ENCODE peak calls at places on chromosomes 3 and 15, in four cellular contexts. F is A549; C is CD8-positive, alpha-beta memory T cell; K is PC-9. B is an unnamed sample. For H3K4me1, the result is how much of the 10 kb centered on the place peaks cover.

GRCh38 chr3:43048470-43048869 is 57.4 kb downstream of the POMGNT2 start:
- DNase-seq in C (no peak), K (no peak), F (no peak), B (no peak)

GRCh38 chr15:31402511-31403056 is 75.9 kb downstream of the KLF13 start:
- DNase-seq in K (no peak), F (no peak), C (no peak), B (peak)

GRCh38 chr15:71443538-71443937 is 328.3 kb downstream of the THSD4 start:
- DNase-seq in K (no peak), F (peak), C (no peak), B (no peak)

GRCh38 chr15:23532019-23532418 is 33.5 kb upstream of the MKRN3 start:
- DNase-seq in K (peak), F (no peak), C (no peak), B (no peak)

GRCh38 chr15:52682200-52682599 is 3.0 kb upstream of the ATOSA start:
- DNase-seq in C (no peak), K (no peak), F (no peak), B (no peak)

GRCh38 chr3:89107461-89108035 is at the start of gene EPHA3:
- DNase-seq in C (no peak), K (no peak), F (peak), B (peak)

GRCh38 chr3:168546707-168547106 is 451.0 kb upstream of the GOLIM4 start:
- DNase-seq in C (no peak), F (no peak), K (no peak), B (no peak)

GRCh38 chr15:52394020-52394608 is 98.5 kb upstream of the MYO5C start:
- DNase-seq in C (no peak), F (no peak), K (no peak), B (no peak)

GRCh38 chr3:71051259-71051595 is 532.3 kb downstream of the FOXP1 start:
- DNase-seq in K (no peak), F (no peak), C (no peak), B (no peak)

GRCh38 chr3:155870945-155871745 is 695 bp downstream of the GMPS start:
- DNase-seq in F (peak), K (peak), C (peak), B (peak)

GRCh38 chr3:73432021-73432722 is 192.6 kb downstream of the PDZRN3 start:
- DNase-seq in C (no peak), F (peak), K (no peak), B (no peak)
- H3K4me3 ChIP-seq in C (no peak), F (no peak), K (no peak), B (no peak)

DNA sequence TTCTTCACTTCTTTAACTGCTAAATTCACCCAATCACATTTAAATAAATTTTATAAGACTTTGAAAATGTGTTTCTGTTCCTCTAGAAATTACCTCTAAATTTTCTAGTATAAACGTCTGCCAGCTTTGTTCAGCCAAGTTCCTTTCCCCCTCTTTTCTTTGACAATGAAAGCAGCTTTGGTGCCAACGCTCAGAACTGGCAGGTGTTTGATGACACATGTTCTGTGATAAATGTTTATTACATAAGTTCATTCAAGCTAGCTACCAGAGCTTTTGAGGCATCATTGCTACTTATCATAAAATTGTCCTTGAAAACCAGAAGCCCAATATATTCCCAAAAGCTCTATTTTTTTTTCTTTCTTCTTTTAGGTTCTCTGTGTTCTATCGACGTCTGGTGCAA is 187.3 kb upstream of the LPP start:
- DNase-seq in C (no peak), K (no peak), F (no peak), B (no peak)
- H3K4me1 ChIP-seq in C (under half), K (half or more), F (under half), B (under half)

DNA sequence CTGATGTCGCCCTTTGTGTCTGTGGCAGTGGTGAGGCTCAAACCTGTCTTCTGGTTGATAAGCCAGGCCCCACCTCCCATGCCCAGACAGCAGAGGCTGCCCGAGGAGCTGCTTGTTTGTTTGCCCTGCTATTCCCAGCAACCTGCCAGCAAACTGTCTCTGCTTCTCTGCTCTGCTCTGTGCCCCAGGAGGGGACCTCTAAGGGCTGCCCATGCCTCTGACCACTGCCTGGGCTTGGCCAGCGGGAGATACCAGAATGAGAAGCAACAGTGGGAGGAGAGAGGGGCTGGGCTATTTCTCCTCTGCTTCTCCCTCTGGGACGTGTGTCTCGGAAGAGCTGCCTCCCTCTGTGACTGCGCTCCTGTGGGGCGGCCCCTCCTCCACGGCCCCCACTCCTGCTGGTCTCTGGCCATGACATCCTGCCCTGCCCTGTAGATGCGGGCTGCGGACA is 213.0 kb downstream of the RPLP1 start:
- DNase-seq in C (no peak), F (no peak), K (no peak), B (no peak)
- H3K4me3 ChIP-seq in C (no peak), F (no peak), K (no peak), B (no peak)

GRCh38 chr3:37709946-37710345 is 151.7 kb upstream of the CTDSPL start:
- DNase-seq in F (no peak), C (no peak), K (no peak), B (no peak)
- H3K4me1 ChIP-seq in F (under half), C (under half), K (under half), B (under half)

GRCh38 chr3:64441861-64442260 is 216.6 kb upstream of the PRICKLE2 start:
- DNase-seq in K (no peak), F (no peak), C (no peak), B (no peak)

GRCh38 chr3:64449026-64449425 is 223.8 kb upstream of the PRICKLE2 start:
- DNase-seq in C (no peak), F (no peak), K (no peak), B (no peak)

GRCh38 chr3:64443553-64444331 is 218.5 kb upstream of the PRICKLE2 start:
- DNase-seq in C (no peak), K (no peak), F (no peak), B (no peak)

GRCh38 chr3:64445318-64446300 is 220.3 kb upstream of the PRICKLE2 start:
- DNase-seq in C (no peak), F (peak), K (no peak), B (no peak)

DNA sequence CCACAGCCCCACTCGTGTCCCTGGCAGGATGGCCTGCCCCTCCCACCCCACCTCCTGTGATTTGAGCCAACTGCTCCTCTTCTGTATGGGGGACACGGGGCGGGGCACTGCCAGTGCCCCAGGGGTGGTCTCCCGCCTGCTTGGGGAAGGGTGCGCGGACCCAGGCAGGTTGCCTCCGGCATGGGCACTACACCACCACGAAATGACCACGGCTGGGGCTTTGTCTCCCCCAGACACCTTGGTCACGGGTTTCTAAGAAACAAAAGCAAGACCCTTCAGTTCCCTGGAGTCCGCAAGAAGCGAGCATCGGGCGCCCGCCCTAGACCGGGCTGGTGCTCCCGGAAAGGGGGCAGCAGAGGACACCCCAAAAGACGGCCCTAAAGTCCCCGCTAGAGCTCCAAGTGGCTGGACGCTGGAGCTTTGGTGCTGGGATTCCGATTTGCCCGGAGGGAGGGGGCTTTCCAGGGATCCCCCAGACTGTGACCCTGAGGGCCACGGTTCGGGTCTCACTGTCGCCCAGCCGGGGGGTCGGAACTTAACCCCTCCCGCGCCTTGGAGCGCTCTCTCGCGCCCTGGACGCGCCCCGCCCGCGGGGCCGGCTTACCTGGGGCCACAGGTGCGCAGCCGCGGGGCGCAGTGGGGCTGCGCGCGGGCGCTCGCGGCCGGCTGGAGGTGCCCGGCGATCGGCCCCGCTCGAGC is 219.5 kb upstream of the PRICKLE2 start:
- DNase-seq in F (no peak), C (no peak), K (no peak), B (peak)
- H3K4me3 ChIP-seq in F (peak), C (no peak), K (peak), B (peak)

B was measured in suprapubic skin.